ENCODE peak calls at places on chromosomes 13 and 19, in four cellular contexts. F is adrenal gland, H is cardiac muscle cell, L is cardiac fibroblast. J is an unnamed sample.

GRCh38 chr13:75345191-75345590 is 136.8 kb downstream of the TBC1D4 start:
- DNase-seq in L (peak), H (peak), F (no peak), J (no peak)

GRCh38 chr19:45822716-45823115 is 7.6 kb upstream of the RSPH6A start:
- DNase-seq in H (no peak), F (no peak), L (no peak), J (no peak)

GRCh38 chr13:74335370-74335769 is 201.2 kb upstream of the KLF12 start:
- DNase-seq in H (no peak), L (no peak), F (no peak), J (no peak)

GRCh38 chr19:49642488-49643035 is 553 bp downstream of the SCAF1 start:
- DNase-seq in F (no peak), L (peak), H (no peak), J (no peak)

GRCh38 chr13:51453308-51453958 is 597 bp upstream of the INTS6 start:
- DNase-seq in H (no peak), L (no peak), F (no peak), J (no peak)

GRCh38 chr13:29679357-29680050 is 84.0 kb upstream of the SLC7A1 start:
- DNase-seq in H (peak), L (no peak), F (peak), J (peak)

GRCh38 chr13:113955691-113956090 is 18.2 kb downstream of the C13orf46 start:
- DNase-seq in H (no peak), L (no peak), F (no peak), J (no peak)

GRCh38 chr13:45711952-45712351 is 9.8 kb downstream of the CBY2 start:
- DNase-seq in H (no peak), L (no peak), F (no peak), J (no peak)

GRCh38 chr19:3683866-3684816 is 16.1 kb downstream of the PIP5K1C start:
- DNase-seq in L (peak), H (peak), F (no peak), J (no peak)

GRCh38 chr19:1761528-1762242 is 8.4 kb downstream of the ONECUT3 start:
- DNase-seq in L (no peak), H (no peak), F (no peak), J (no peak)

GRCh38 chr13:105979586-105979985 is 555.9 kb downstream of the EFNB2 start:
- DNase-seq in L (peak), H (peak), F (no peak), J (peak)

GRCh38 chr19:8680676-8681344 is 17.8 kb downstream of the ACTL9 start:
- DNase-seq in L (no peak), F (no peak), H (no peak), J (no peak)

GRCh38 chr13:40613192-40613818 is 53.1 kb downstream of the FOXO1 start:
- DNase-seq in F (peak), H (no peak), L (no peak), J (peak)

GRCh38 chr13:39329182-39329639 is 273.8 kb downstream of the LHFPL6 start:
- DNase-seq in L (no peak), H (peak), F (no peak), J (no peak)

GRCh38 chr19:47623151-47623920 is 14.4 kb downstream of the BICRA start:
- DNase-seq in F (no peak), L (no peak), H (no peak), J (no peak)
- H3K4me3 ChIP-seq in F (no peak), L (no peak), H (no peak), J (no peak)

DNA sequence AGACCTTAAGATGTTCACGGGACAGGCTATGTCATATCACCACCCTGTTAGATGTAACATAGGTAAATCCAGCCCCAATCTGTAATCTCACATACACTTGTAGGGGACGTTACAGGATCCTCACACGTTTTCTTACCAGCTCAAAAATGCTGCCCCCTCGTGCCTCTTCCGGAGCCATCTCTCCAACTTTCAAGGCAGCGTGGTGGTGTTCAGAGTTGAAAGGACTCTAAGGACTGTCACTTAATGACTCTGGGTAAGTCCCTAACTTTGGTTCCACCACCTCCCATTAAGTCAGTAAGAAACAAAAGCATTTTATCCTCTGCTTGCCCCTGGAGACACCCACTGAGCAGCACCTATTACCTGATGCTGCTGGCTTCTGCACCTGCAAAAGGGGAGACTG is 4.4 kb downstream of the MED26 start:
- DNase-seq in F (no peak), L (no peak), H (no peak), J (no peak)
- TF ChIP-seq CTCF in F (no peak), L (no peak), H (no peak), J (no peak)

GRCh38 chr19:16327911-16328823 is 3.5 kb downstream of the KLF2 start:
- DNase-seq in F (peak), H (peak), L (peak), J (peak)
- H3K4me3 ChIP-seq in F (no peak), H (no peak), L (peak), J (no peak)

GRCh38 chr19:54100560-54100959 is at the start of gene OSCAR:
- DNase-seq in L (no peak), H (peak), F (no peak), J (no peak)

GRCh38 chr19:54102421-54103169 is at the start of gene NDUFA3:
- DNase-seq in H (peak), F (peak), L (peak), J (peak)

GRCh38 chr19:54094601-54095000 is 6.0 kb downstream of the OSCAR start:
- DNase-seq in H (no peak), F (no peak), L (no peak), J (no peak)

GRCh38 chr19:54095136-54095858 is 5.3 kb downstream of the OSCAR start:
- DNase-seq in L (no peak), H (no peak), F (no peak), J (no peak)

GRCh38 chr19:54096642-54097106 is 3.9 kb downstream of the OSCAR start:
- DNase-seq in F (no peak), L (peak), H (peak), J (no peak)
- TF ChIP-seq CTCF in F (no peak), L (peak), H (peak), J (peak)

DNA sequence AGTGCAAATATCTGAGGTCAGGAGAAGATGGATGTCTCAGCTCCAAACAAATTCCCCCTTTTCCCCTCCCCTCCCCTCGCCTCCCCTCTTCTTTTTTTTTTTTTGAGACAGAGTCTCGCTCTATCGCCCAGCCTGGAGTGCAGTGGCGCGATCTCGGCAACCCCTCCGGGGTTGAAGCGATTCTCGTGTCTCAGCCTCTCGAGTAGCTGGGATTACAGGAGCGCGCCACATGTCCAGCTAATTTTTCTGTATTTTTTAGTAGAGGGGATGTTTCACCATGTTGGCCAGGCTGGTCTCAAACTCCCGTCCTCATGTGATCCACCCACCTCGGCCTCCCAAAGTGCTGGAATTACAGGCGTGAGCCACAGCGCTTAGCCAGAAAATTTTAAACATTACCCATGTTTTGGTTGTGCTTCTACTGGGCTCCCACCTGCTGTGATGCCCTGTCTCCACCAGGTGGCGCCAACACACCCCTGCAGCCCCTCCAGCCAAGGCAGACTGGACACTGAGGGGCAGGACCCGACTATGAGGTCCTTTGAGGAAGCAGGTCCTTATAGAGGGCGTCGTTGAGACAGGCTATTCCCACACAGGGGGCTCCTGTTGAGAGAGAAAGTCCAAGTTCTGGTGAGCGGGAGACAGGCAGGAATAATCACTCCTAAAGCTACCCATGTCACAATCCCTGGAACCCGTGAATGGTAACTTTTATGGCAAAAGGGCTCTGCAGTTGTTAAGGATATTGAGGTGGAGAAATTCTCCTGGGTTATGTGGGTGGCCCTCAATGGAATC is 6.3 kb downstream of the ERICH4 start:
- DNase-seq in L (peak), H (peak), F (peak), J (peak)
- H3K4me3 ChIP-seq in L (peak), H (no peak), F (no peak), J (no peak)

GRCh38 chr13:27036236-27036981 is 135.2 kb downstream of the USP12 start:
- DNase-seq in F (no peak), L (peak), H (peak), J (no peak)

GRCh38 chr13:27039171-27039701 is 132.4 kb downstream of the USP12 start:
- DNase-seq in F (no peak), H (no peak), L (no peak), J (no peak)

GRCh38 chr13:27037171-27037570 is 134.4 kb downstream of the USP12 start:
- DNase-seq in L (no peak), H (no peak), F (no peak), J (no peak)

GRCh38 chr13:27038323-27038722 is 133.3 kb downstream of the USP12 start:
- DNase-seq in H (peak), L (peak), F (no peak), J (no peak)

GRCh38 chr13:27037571-27037970 is 134.0 kb downstream of the USP12 start:
- DNase-seq in F (no peak), H (no peak), L (no peak), J (no peak)
- TF ChIP-seq CTCF in F (no peak), H (no peak), L (no peak), J (no peak)

GRCh38 chr13:27526516-27526915 is 76.2 kb upstream of the MTIF3 start:
- DNase-seq in H (no peak), L (no peak), F (no peak), J (no peak)

GRCh38 chr13:27524981-27525975 is 74.9 kb upstream of the MTIF3 start:
- DNase-seq in F (no peak), L (no peak), H (no peak), J (no peak)

GRCh38 chr13:27523345-27524073 is 73.1 kb upstream of the MTIF3 start:
- DNase-seq in F (no peak), H (peak), L (no peak), J (no peak)

DNA sequence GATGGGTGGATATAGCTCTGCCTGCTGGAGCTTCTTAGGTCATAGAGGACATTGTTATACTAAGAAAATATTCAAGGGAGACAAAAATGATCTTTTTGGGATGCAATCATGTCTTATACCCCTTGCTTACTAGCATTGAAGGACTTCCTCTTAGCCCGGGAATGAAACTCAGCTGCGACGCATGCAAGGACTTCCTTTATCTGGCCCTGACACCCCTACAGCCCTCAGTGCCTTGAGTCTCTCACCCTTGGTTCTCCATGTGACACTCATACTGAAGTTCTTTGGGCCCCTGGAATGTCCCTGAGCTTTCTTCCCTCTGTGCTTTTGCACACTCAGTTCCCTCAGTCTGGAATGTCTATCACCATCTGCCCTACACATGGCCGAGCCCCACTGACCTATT is 72.5 kb upstream of the MTIF3 start:
- DNase-seq in L (no peak), H (no peak), F (no peak), J (no peak)
- H3K4me3 ChIP-seq in L (no peak), H (no peak), F (no peak), J (no peak)

GRCh38 chr19:57578487-57579205 is at the start of gene ZNF416:
- DNase-seq in H (peak), L (peak), F (peak), J (peak)
- TF ChIP-seq CTCF in H (peak), L (peak), F (no peak), J (no peak)

J was measured in body of pancreas.